ENCODE peak calls at places on chromosomes 4 and X, in four cellular contexts. C, Q, I and X are unnamed samples.

GRCh38 chr4:1508161-1509160 is 102.2 kb upstream of the NKX1-1 start:
- DNase-seq in C (peak), Q (no peak), I (no peak), X (no peak)

GRCh38 chr4:168501407-168501806 is 4.6 kb downstream of the PALLD start:
- DNase-seq in C (no peak), Q (peak), I (no peak), X (no peak)

GRCh38 chr4:98508825-98509539 is 149.4 kb downstream of the TSPAN5 start:
- DNase-seq in C (no peak), Q (no peak), I (no peak), X (no peak)

GRCh38 chr4:175947117-175947722 is 118.4 kb upstream of the WDR17 start:
- DNase-seq in C (no peak), Q (peak), I (no peak), X (peak)

GRCh38 chr4:2352729-2353221 is 65.7 kb downstream of the ZFYVE28 start:
- DNase-seq in C (no peak), Q (no peak), I (no peak), X (no peak)

GRCh38 chr4:158754385-158755180 is 14.2 kb upstream of the FNIP2 start:
- DNase-seq in C (no peak), Q (no peak), I (no peak), X (no peak)

GRCh38 chr4:189092596-189092995 is 848.1 kb upstream of the FRG1 start:
- DNase-seq in C (no peak), Q (no peak), I (no peak), X (no peak)

GRCh38 chrX:33134164-33134563 is 77.2 kb downstream of the DMD start:
- DNase-seq in C (no peak), Q (no peak), I (no peak), X (no peak)

GRCh38 chr4:39970559-39971270 is 7.0 kb downstream of the PDS5A start:
- DNase-seq in C (no peak), Q (peak), I (no peak), X (no peak)

GRCh38 chr4:133668061-133668851 is 519.2 kb downstream of the PCDH10 start:
- DNase-seq in C (no peak), Q (no peak), I (no peak), X (peak)

GRCh38 chr4:188989371-188989770 is 850.1 kb downstream of the TRIML1 start:
- DNase-seq in C (no peak), Q (no peak), I (no peak), X (no peak)

GRCh38 chr4:180789929-180790328 is 1453.3 kb upstream of the TENM3 start:
- DNase-seq in C (no peak), Q (no peak), I (no peak), X (no peak)

GRCh38 chr4:106058919-106059318 is 163.6 kb downstream of the NPNT start:
- DNase-seq in C (no peak), Q (no peak), I (no peak), X (no peak)

GRCh38 chrX:132022115-132022862 is 813 bp upstream of the STK26 start:
- DNase-seq in C (peak), Q (peak), I (no peak), X (peak)

GRCh38 chrX:16683007-16683664 is 29.3 kb downstream of the CTPS2 start:
- DNase-seq in C (no peak), Q (peak), I (no peak), X (no peak)
- TF ChIP-seq NFIC in C (no peak), Q (no peak), I (no peak), X (no peak)

DNA sequence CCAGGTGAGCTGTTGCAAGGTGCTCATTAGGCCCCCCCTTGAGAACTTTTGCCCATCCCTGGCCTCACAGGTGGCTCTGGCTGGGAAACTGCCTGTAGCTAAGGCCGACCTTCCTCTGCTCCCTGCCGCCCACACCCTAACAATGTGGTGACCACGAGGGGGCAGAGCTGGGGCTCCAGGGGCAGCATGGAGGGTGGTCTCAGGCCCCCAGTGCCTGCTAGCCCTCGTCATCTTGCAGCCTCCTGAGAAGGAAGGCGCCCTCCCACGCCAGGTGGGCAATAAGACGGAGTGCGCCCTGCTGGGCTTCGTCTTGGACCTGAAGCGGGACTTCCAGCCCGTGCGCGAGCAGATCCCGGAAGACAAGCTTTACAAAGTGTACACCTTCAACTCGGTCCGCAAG is 32.4 kb downstream of the ATP2B3 start:
- DNase-seq in C (no peak), Q (no peak), I (no peak), X (no peak)
- TF ChIP-seq NFIC in C (no peak), Q (no peak), I (no peak), X (no peak)

GRCh38 chr4:126071346-126072333 is 756.9 kb downstream of the FAT4 start:
- DNase-seq in C (peak), Q (peak), I (no peak), X (no peak)
- TF ChIP-seq NFIC in C (peak), Q (no peak), I (no peak), X (no peak)

GRCh38 chr4:86939123-86939522 is 4.3 kb downstream of the AFF1 start:
- DNase-seq in C (no peak), Q (no peak), I (no peak), X (no peak)
- TF ChIP-seq NFIC in C (no peak), Q (no peak), I (no peak), X (no peak)

DNA sequence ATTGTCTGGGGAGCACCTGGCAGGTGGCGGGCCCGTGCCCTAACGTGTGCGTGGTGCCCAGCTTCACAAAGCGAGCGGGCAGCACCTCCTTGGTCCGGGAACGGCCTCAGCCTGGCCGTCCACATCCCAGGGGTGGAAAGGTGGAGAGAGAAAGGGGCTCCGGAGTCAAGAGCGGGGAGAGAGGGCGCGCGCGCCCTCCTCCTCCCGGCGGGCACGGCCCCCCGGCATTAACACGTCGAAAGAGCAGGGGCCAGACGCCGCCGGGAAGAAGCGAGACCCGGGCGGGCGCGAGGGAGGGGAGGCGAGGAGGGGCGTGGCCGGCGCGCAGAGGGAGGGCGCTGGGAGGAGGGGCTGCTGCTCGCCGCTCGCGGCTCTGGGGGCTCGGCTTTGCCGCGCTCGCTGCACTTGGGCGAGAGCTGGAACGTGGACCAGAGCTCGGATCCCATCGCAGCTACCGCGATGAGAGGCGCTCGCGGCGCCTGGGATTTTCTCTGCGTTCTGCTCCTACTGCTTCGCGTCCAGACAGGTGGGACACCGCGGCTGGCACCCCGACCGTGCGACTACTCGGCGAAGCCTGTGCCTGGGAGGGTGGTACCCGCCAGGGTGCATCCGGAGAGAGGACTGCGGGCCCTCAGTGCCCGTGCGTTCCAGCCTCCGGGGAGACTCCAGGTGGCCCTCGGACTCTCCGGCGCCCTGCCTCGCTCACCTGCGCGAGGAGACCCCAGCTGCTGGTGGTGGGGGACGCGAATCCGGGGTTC is at the start of gene KIT:
- DNase-seq in C (peak), Q (no peak), I (no peak), X (peak)
- TF ChIP-seq NFIC in C (no peak), Q (no peak), I (no peak), X (no peak)

GRCh38 chrX:40773188-40773587 is 37.8 kb upstream of the MED14 start:
- DNase-seq in C (no peak), Q (no peak), I (no peak), X (no peak)

GRCh38 chrX:40773809-40774208 is 38.5 kb upstream of the MED14 start:
- DNase-seq in C (no peak), Q (no peak), I (no peak), X (no peak)

GRCh38 chrX:40772290-40772689 is 36.9 kb upstream of the MED14 start:
- DNase-seq in C (no peak), Q (no peak), I (no peak), X (no peak)
- TF ChIP-seq NFIC in C (no peak), Q (no peak), I (no peak), X (no peak)

DNA sequence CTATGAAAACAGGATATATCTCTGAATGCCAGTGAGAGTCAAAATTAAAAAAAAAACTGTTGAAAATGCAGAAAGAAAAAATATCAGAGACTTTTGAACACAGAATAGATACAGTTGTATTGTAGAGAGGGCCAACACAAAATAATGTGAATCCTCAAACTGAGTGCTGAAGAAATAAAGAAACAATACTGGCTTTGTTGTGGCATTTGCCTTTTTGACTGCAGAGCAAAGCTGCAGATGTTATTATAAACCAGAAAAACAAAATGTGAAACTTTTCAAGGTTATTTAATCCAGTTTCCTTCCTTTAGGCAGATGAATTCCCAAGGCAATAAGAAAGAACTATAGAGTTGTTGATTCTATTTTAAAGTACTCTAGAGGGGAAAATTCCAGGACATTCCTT is 186.9 kb downstream of the NDST4 start:
- DNase-seq in C (no peak), Q (no peak), I (no peak), X (no peak)
- TF ChIP-seq NFIC in C (no peak), Q (no peak), I (no peak), X (no peak)

GRCh38 chrX:41198410-41198809 is 113.2 kb downstream of the USP9X start:
- DNase-seq in C (no peak), Q (no peak), I (no peak), X (no peak)

GRCh38 chrX:41200785-41201184 is 115.5 kb downstream of the USP9X start:
- DNase-seq in C (no peak), Q (no peak), I (no peak), X (no peak)
- TF ChIP-seq NFIC in C (no peak), Q (no peak), I (no peak), X (no peak)